ENCODE peak calls at places on chromosomes 13 and 19, in nine cellular contexts. One of them, this sample, is unnamed.

GRCh38 chr13:84400711-84401110 is 518.4 kb upstream of the SLITRK1 start:
- DNase-seq in thyroid gland: no peak
- DNase-seq in body of pancreas: no peak
- DNase-seq in mucosa of descending colon: no peak
- DNase-seq in fibroblast of the aortic adventitia: peak
- DNase-seq in HFF-Myc: peak
- DNase-seq in retinal pigment epithelial cell: peak
- DNase-seq in fibroblast of lung: peak
- DNase-seq in astrocyte of the spinal cord: peak
- DNase-seq in this sample: peak

GRCh38 chr19:45791744-45792481 is 732 bp downstream of the DMWD start:
- DNase-seq in fibroblast of lung: no peak
- DNase-seq in mucosa of descending colon: no peak
- DNase-seq in astrocyte of the spinal cord: no peak
- DNase-seq in thyroid gland: no peak
- DNase-seq in HFF-Myc: no peak
- DNase-seq in fibroblast of the aortic adventitia: no peak
- DNase-seq in retinal pigment epithelial cell: no peak
- DNase-seq in body of pancreas: no peak
- DNase-seq in this sample: no peak

GRCh38 chr19:51530616-51531015 is 854 bp downstream of the SIGLEC6 start:
- DNase-seq in thyroid gland: no peak
- DNase-seq in mucosa of descending colon: no peak
- DNase-seq in fibroblast of the aortic adventitia: no peak
- DNase-seq in retinal pigment epithelial cell: no peak
- DNase-seq in body of pancreas: no peak
- DNase-seq in HFF-Myc: no peak
- DNase-seq in astrocyte of the spinal cord: no peak
- DNase-seq in fibroblast of lung: no peak
- DNase-seq in this sample: no peak

GRCh38 chr19:57815247-57816075 is 748 bp upstream of the ZNF552 start:
- DNase-seq in retinal pigment epithelial cell: no peak
- DNase-seq in thyroid gland: no peak
- DNase-seq in astrocyte of the spinal cord: no peak
- DNase-seq in fibroblast of lung: no peak
- DNase-seq in fibroblast of the aortic adventitia: no peak
- DNase-seq in body of pancreas: no peak
- DNase-seq in mucosa of descending colon: no peak
- DNase-seq in HFF-Myc: no peak
- DNase-seq in this sample: no peak

GRCh38 chr19:34184880-34185491 is 12.7 kb downstream of the LSM14A start:
- DNase-seq in retinal pigment epithelial cell: no peak
- DNase-seq in fibroblast of the aortic adventitia: peak
- DNase-seq in HFF-Myc: no peak
- DNase-seq in fibroblast of lung: peak
- DNase-seq in body of pancreas: no peak
- DNase-seq in astrocyte of the spinal cord: no peak
- DNase-seq in thyroid gland: no peak
- DNase-seq in mucosa of descending colon: no peak
- DNase-seq in this sample: peak

GRCh38 chr19:22257381-22257780 is 28.9 kb upstream of the ZNF729 start:
- DNase-seq in body of pancreas: no peak
- DNase-seq in thyroid gland: no peak
- DNase-seq in retinal pigment epithelial cell: no peak
- DNase-seq in fibroblast of lung: no peak
- DNase-seq in mucosa of descending colon: no peak
- DNase-seq in HFF-Myc: no peak
- DNase-seq in fibroblast of the aortic adventitia: no peak
- DNase-seq in astrocyte of the spinal cord: no peak
- DNase-seq in this sample: no peak

GRCh38 chr19:1725100-1726064 is 27.9 kb upstream of the ONECUT3 start:
- DNase-seq in thyroid gland: peak
- DNase-seq in fibroblast of lung: peak
- DNase-seq in astrocyte of the spinal cord: peak
- DNase-seq in body of pancreas: peak
- DNase-seq in fibroblast of the aortic adventitia: peak
- DNase-seq in mucosa of descending colon: peak
- DNase-seq in retinal pigment epithelial cell: no peak
- DNase-seq in HFF-Myc: no peak
- DNase-seq in this sample: peak

GRCh38 chr13:114096031-114096485 is 36.4 kb downstream of the RASA3 start:
- DNase-seq in astrocyte of the spinal cord: no peak
- DNase-seq in thyroid gland: no peak
- DNase-seq in body of pancreas: no peak
- DNase-seq in retinal pigment epithelial cell: no peak
- DNase-seq in HFF-Myc: no peak
- DNase-seq in mucosa of descending colon: no peak
- DNase-seq in fibroblast of the aortic adventitia: no peak
- DNase-seq in fibroblast of lung: no peak
- DNase-seq in this sample: no peak

GRCh38 chr19:57903298-57904174 is 12.9 kb downstream of the ZNF417 start:
- DNase-seq in fibroblast of lung: peak
- DNase-seq in fibroblast of the aortic adventitia: peak
- DNase-seq in body of pancreas: no peak
- DNase-seq in astrocyte of the spinal cord: peak
- DNase-seq in HFF-Myc: no peak
- DNase-seq in retinal pigment epithelial cell: no peak
- DNase-seq in mucosa of descending colon: peak
- DNase-seq in thyroid gland: no peak
- DNase-seq in this sample: peak

GRCh38 chr13:75675421-75675820 is 39.3 kb downstream of the LMO7 start:
- DNase-seq in astrocyte of the spinal cord: no peak
- DNase-seq in thyroid gland: no peak
- DNase-seq in fibroblast of lung: peak
- DNase-seq in retinal pigment epithelial cell: no peak
- DNase-seq in mucosa of descending colon: no peak
- DNase-seq in fibroblast of the aortic adventitia: peak
- DNase-seq in body of pancreas: no peak
- DNase-seq in HFF-Myc: no peak
- DNase-seq in this sample: no peak

GRCh38 chr13:112376050-112376681 is at the start of gene SPACA7:
- DNase-seq in body of pancreas: no peak
- DNase-seq in fibroblast of the aortic adventitia: no peak
- DNase-seq in HFF-Myc: no peak
- DNase-seq in retinal pigment epithelial cell: no peak
- DNase-seq in mucosa of descending colon: no peak
- DNase-seq in thyroid gland: no peak
- DNase-seq in fibroblast of lung: no peak
- DNase-seq in astrocyte of the spinal cord: no peak
- DNase-seq in this sample: no peak

GRCh38 chr13:24178847-24179845 is 18.6 kb downstream of the SPATA13 start:
- DNase-seq in body of pancreas: no peak
- DNase-seq in astrocyte of the spinal cord: peak
- DNase-seq in fibroblast of lung: no peak
- DNase-seq in thyroid gland: no peak
- DNase-seq in HFF-Myc: no peak
- DNase-seq in retinal pigment epithelial cell: no peak
- DNase-seq in fibroblast of the aortic adventitia: peak
- DNase-seq in mucosa of descending colon: no peak
- DNase-seq in this sample: peak

GRCh38 chr19:13143135-13143534 is 7.0 kb downstream of the STX10 start:
- DNase-seq in body of pancreas: no peak
- DNase-seq in fibroblast of the aortic adventitia: peak
- DNase-seq in HFF-Myc: no peak
- DNase-seq in thyroid gland: no peak
- DNase-seq in fibroblast of lung: peak
- DNase-seq in retinal pigment epithelial cell: peak
- DNase-seq in mucosa of descending colon: no peak
- DNase-seq in astrocyte of the spinal cord: peak
- DNase-seq in this sample: peak

GRCh38 chr19:33403973-33404304 is 30.4 kb downstream of the CEBPG start:
- DNase-seq in body of pancreas: no peak
- DNase-seq in fibroblast of lung: no peak
- DNase-seq in fibroblast of the aortic adventitia: no peak
- DNase-seq in HFF-Myc: no peak
- DNase-seq in astrocyte of the spinal cord: no peak
- DNase-seq in thyroid gland: no peak
- DNase-seq in retinal pigment epithelial cell: no peak
- DNase-seq in mucosa of descending colon: no peak
- DNase-seq in this sample: no peak

GRCh38 chr19:19820774-19821315 is 705 bp downstream of the ZNF506 start:
- DNase-seq in astrocyte of the spinal cord: no peak
- DNase-seq in fibroblast of lung: no peak
- DNase-seq in body of pancreas: no peak
- DNase-seq in mucosa of descending colon: no peak
- DNase-seq in thyroid gland: peak
- DNase-seq in fibroblast of the aortic adventitia: peak
- DNase-seq in retinal pigment epithelial cell: no peak
- DNase-seq in HFF-Myc: no peak
- DNase-seq in this sample: no peak

GRCh38 chr19:35719402-35720162 is 1.8 kb downstream of the KMT2B start:
- DNase-seq in thyroid gland: no peak
- DNase-seq in body of pancreas: no peak
- DNase-seq in astrocyte of the spinal cord: no peak
- DNase-seq in mucosa of descending colon: no peak
- DNase-seq in retinal pigment epithelial cell: no peak
- DNase-seq in fibroblast of lung: no peak
- DNase-seq in HFF-Myc: no peak
- DNase-seq in fibroblast of the aortic adventitia: no peak
- DNase-seq in this sample: no peak

GRCh38 chr19:46495789-46496099 is at the start of gene PNMA8B:
- DNase-seq in retinal pigment epithelial cell: no peak
- DNase-seq in HFF-Myc: no peak
- DNase-seq in fibroblast of lung: peak
- DNase-seq in mucosa of descending colon: no peak
- DNase-seq in thyroid gland: peak
- DNase-seq in fibroblast of the aortic adventitia: peak
- DNase-seq in astrocyte of the spinal cord: peak
- DNase-seq in body of pancreas: peak
- DNase-seq in this sample: peak

GRCh38 chr13:50594276-50594970 is 249.1 kb downstream of the DLEU7 start:
- DNase-seq in retinal pigment epithelial cell: no peak
- DNase-seq in astrocyte of the spinal cord: peak
- DNase-seq in mucosa of descending colon: peak
- DNase-seq in body of pancreas: no peak
- DNase-seq in thyroid gland: no peak
- DNase-seq in HFF-Myc: no peak
- DNase-seq in fibroblast of lung: no peak
- DNase-seq in fibroblast of the aortic adventitia: no peak
- DNase-seq in this sample: no peak
- TF ChIP-seq CTCF in retinal pigment epithelial cell: no peak
- TF ChIP-seq CTCF in astrocyte of the spinal cord: no peak
- TF ChIP-seq CTCF in mucosa of descending colon: no peak
- TF ChIP-seq CTCF in body of pancreas: no peak
- TF ChIP-seq CTCF in thyroid gland: no peak
- TF ChIP-seq CTCF in HFF-Myc: no peak
- TF ChIP-seq CTCF in fibroblast of lung: no peak
- TF ChIP-seq CTCF in fibroblast of the aortic adventitia: no peak
- TF ChIP-seq CTCF in this sample: no peak

GRCh38 chr13:26544707-26545106 is 12.8 kb upstream of the WASF3 start:
- DNase-seq in retinal pigment epithelial cell: no peak
- DNase-seq in fibroblast of lung: no peak
- DNase-seq in thyroid gland: no peak
- DNase-seq in astrocyte of the spinal cord: no peak
- DNase-seq in body of pancreas: no peak
- DNase-seq in HFF-Myc: no peak
- DNase-seq in mucosa of descending colon: no peak
- DNase-seq in fibroblast of the aortic adventitia: no peak
- DNase-seq in this sample: no peak

GRCh38 chr13:26539738-26540292 is 17.7 kb upstream of the WASF3 start:
- DNase-seq in fibroblast of the aortic adventitia: no peak
- DNase-seq in fibroblast of lung: no peak
- DNase-seq in retinal pigment epithelial cell: no peak
- DNase-seq in thyroid gland: no peak
- DNase-seq in mucosa of descending colon: no peak
- DNase-seq in body of pancreas: no peak
- DNase-seq in HFF-Myc: no peak
- DNase-seq in astrocyte of the spinal cord: no peak
- DNase-seq in this sample: no peak

GRCh38 chr13:26541041-26541440 is 16.4 kb upstream of the WASF3 start:
- DNase-seq in mucosa of descending colon: no peak
- DNase-seq in thyroid gland: peak
- DNase-seq in HFF-Myc: no peak
- DNase-seq in fibroblast of the aortic adventitia: no peak
- DNase-seq in astrocyte of the spinal cord: no peak
- DNase-seq in body of pancreas: no peak
- DNase-seq in fibroblast of lung: no peak
- DNase-seq in retinal pigment epithelial cell: no peak
- DNase-seq in this sample: no peak

GRCh38 chr13:26540319-26540718 is 17.2 kb upstream of the WASF3 start:
- DNase-seq in fibroblast of lung: no peak
- DNase-seq in retinal pigment epithelial cell: no peak
- DNase-seq in mucosa of descending colon: no peak
- DNase-seq in thyroid gland: no peak
- DNase-seq in body of pancreas: no peak
- DNase-seq in HFF-Myc: no peak
- DNase-seq in fibroblast of the aortic adventitia: peak
- DNase-seq in astrocyte of the spinal cord: no peak
- DNase-seq in this sample: peak

GRCh38 chr13:26541678-26542553 is 15.6 kb upstream of the WASF3 start:
- DNase-seq in retinal pigment epithelial cell: no peak
- DNase-seq in thyroid gland: no peak
- DNase-seq in body of pancreas: no peak
- DNase-seq in fibroblast of the aortic adventitia: no peak
- DNase-seq in mucosa of descending colon: no peak
- DNase-seq in HFF-Myc: no peak
- DNase-seq in fibroblast of lung: no peak
- DNase-seq in astrocyte of the spinal cord: no peak
- DNase-seq in this sample: no peak
- TF ChIP-seq CTCF in retinal pigment epithelial cell: no peak
- TF ChIP-seq CTCF in thyroid gland: no peak
- TF ChIP-seq CTCF in body of pancreas: no peak
- TF ChIP-seq CTCF in fibroblast of the aortic adventitia: no peak
- TF ChIP-seq CTCF in mucosa of descending colon: no peak
- TF ChIP-seq CTCF in HFF-Myc: no peak
- TF ChIP-seq CTCF in fibroblast of lung: no peak
- TF ChIP-seq CTCF in astrocyte of the spinal cord: no peak
- TF ChIP-seq CTCF in this sample: no peak

GRCh38 chr13:60134376-60134775 is 29.4 kb downstream of the DIAPH3 start:
- DNase-seq in retinal pigment epithelial cell: no peak
- DNase-seq in astrocyte of the spinal cord: no peak
- DNase-seq in thyroid gland: no peak
- DNase-seq in fibroblast of the aortic adventitia: peak
- DNase-seq in fibroblast of lung: peak
- DNase-seq in HFF-Myc: no peak
- DNase-seq in mucosa of descending colon: no peak
- DNase-seq in body of pancreas: no peak
- DNase-seq in this sample: no peak
- TF ChIP-seq CTCF in retinal pigment epithelial cell: peak
- TF ChIP-seq CTCF in astrocyte of the spinal cord: peak
- TF ChIP-seq CTCF in thyroid gland: no peak
- TF ChIP-seq CTCF in fibroblast of the aortic adventitia: peak
- TF ChIP-seq CTCF in fibroblast of lung: peak
- TF ChIP-seq CTCF in HFF-Myc: no peak
- TF ChIP-seq CTCF in mucosa of descending colon: no peak
- TF ChIP-seq CTCF in body of pancreas: no peak
- TF ChIP-seq CTCF in this sample: peak

DNA sequence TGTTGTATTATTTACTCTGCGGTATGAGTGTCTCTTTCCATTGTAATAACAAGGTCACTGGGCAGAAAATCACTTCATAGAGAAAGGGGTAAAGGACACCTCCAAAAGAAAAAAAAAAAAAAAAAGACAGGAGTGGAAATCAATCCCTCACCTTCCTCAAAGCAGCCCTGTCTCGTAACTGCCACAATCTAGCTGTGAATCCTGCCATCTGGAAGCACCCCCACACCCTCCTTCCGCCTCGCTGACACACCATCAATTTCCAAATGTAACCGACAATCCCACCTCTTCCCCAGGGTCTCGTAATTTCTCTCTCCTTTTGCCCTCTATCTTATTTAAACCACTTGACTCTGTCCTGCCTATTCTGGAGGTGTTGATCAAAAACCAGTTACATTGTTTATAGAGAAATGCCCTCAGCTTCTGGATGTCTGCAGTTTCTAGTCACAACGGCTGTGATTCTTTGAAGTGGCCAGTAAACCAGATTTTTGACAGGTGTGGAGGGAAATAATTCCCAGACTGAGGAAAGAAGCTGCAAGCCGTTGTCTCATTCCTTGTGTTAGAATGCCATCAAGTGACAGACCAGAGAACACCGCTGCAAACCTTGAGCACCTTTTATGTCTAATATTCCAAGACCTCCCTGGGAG is 9.1 kb upstream of the POP4 start:
- DNase-seq in fibroblast of the aortic adventitia: peak
- DNase-seq in thyroid gland: no peak
- DNase-seq in astrocyte of the spinal cord: peak
- DNase-seq in fibroblast of lung: peak
- DNase-seq in mucosa of descending colon: no peak
- DNase-seq in HFF-Myc: no peak
- DNase-seq in body of pancreas: no peak
- DNase-seq in retinal pigment epithelial cell: no peak
- DNase-seq in this sample: peak
- TF ChIP-seq CTCF in fibroblast of the aortic adventitia: peak
- TF ChIP-seq CTCF in thyroid gland: peak
- TF ChIP-seq CTCF in astrocyte of the spinal cord: peak
- TF ChIP-seq CTCF in fibroblast of lung: no peak
- TF ChIP-seq CTCF in mucosa of descending colon: no peak
- TF ChIP-seq CTCF in HFF-Myc: peak
- TF ChIP-seq CTCF in body of pancreas: no peak
- TF ChIP-seq CTCF in retinal pigment epithelial cell: peak
- TF ChIP-seq CTCF in this sample: peak

This sample was measured in foreskin fibroblast.